ENCODE peak calls at places on chromosomes 13 and 19, in four cellular contexts. P is heart left ventricle; W is aorta; A is CD8-positive, alpha-beta T cell. N is an unnamed sample. For H3K4me1 and H3K36me3, the result is how much of the 10 kb centered on the place peaks cover.

GRCh38 chr19:33227242-33227650 is 1.6 kb upstream of the SLC7A10 start:
- DNase-seq in A (no peak), W (no peak), P (peak), N (no peak)

GRCh38 chr19:35609881-35610353 is 2.6 kb upstream of the HAUS5 start:
- DNase-seq in A (no peak), W (no peak), P (no peak), N (no peak)

GRCh38 chr19:43570174-43570791 is 5.0 kb downstream of the XRCC1 start:
- DNase-seq in W (no peak), P (no peak), A (no peak), N (no peak)

GRCh38 chr19:53808710-53809125 is 15.4 kb downstream of the NLRP12 start:
- DNase-seq in A (no peak), P (no peak), W (no peak), N (no peak)

GRCh38 chr19:55090564-55090963 is 14.9 kb downstream of the EPS8L1 start:
- DNase-seq in W (peak), P (no peak), A (no peak), N (no peak)

GRCh38 chr13:38386421-38386820 is 36.8 kb downstream of the UFM1 start:
- DNase-seq in P (no peak), A (no peak), W (no peak), N (no peak)

GRCh38 chr19:10752913-10753285 is 35.0 kb downstream of the DNM2 start:
- DNase-seq in A (no peak), P (no peak), W (no peak), N (no peak)

GRCh38 chr19:10936661-10937084 is 8.1 kb downstream of the TIMM29 start:
- DNase-seq in A (peak), W (no peak), P (no peak), N (peak)

GRCh38 chr13:31629085-31629785 is 110.1 kb upstream of the RXFP2 start:
- DNase-seq in P (no peak), A (no peak), W (no peak), N (no peak)

DNA sequence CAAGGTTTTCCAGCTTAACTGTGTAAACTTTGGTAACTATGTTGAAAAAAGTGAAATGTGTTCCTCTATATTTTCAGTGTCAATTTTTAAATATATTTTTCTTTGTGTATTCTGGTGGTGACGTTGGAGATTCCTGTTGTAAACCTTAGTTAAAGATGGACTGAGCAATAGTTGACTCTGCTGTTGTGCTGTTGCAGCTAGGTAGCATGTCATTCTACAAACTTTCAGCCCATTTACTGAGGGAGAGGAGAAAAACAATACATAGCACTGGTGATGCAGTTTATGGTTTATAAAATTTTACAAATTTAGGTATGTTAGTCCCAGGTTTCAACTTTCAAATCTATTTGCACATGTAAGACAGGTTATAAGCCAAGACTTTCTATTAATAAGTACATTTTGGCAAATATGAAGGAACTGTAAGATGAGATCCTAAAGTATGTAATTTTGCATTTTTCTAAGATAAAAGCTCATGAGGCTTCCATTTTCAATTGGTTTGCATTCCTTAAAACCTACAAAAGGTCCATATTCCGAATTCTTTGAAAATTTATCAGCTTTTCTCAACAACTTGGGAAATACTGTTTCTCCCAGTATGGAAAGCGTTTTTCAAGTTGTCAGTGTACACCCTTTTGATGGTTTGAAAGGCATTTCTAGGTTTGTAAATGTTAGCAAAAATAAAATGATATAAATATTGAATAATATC is 1.5 kb downstream of the NDFIP2 start:
- DNase-seq in A (no peak), P (no peak), W (no peak), N (no peak)
- H3K4me3 ChIP-seq in A (no peak), P (peak), W (no peak), N (peak)

GRCh38 chr19:19525611-19526380 is 2.9 kb upstream of the YJEFN3 start:
- DNase-seq in W (no peak), P (no peak), A (no peak), N (no peak)

GRCh38 chr19:19528721-19529490 is at the start of gene YJEFN3:
- DNase-seq in A (no peak), P (no peak), W (no peak), N (no peak)

GRCh38 chr19:19527674-19528625 is 761 bp upstream of the YJEFN3 start:
- DNase-seq in W (no peak), A (no peak), P (no peak), N (no peak)

GRCh38 chr19:19527371-19527656 is 1.4 kb upstream of the YJEFN3 start:
- DNase-seq in P (no peak), W (no peak), A (no peak), N (no peak)

DNA sequence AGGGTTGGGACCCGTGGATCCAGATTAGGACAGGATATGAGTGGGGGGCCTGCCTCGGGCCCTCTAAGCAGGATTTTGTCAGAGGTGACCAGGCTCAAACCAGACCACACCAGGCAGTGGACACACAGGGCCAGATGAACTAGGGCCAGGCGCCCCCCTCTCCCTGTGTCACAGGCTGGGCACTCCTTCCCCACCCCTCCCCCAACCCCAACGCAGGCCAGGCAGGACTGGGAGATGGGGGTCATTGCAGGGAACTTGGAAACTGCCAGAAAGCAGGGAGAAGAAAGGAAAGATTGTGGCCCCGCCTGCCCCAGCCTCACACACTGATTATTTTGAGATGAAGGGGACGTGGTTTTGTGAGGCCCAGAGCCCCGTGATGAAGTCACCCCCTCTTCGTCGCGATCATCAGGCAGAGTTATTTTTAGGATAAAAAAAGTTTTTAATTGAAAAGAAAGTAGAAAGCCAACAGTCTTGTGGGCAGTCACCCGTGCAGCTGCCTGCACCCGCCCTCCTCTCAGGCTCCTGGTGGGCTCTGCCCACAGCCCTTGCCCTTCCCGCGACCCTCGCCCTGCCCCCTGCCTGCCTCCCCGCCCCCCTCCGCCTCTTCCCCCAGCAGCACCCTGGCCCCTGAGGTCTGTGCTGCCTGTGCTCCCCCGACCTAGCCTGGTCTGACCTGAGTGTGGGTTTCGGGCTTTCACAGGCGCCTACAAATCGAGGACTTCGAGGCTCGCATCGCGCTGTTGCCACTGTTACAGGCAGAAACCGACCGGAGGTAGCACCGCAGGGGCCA is 1.9 kb upstream of the YJEFN3 start:
- DNase-seq in P (no peak), A (no peak), W (no peak), N (no peak)
- H3K4me1 ChIP-seq in P (under half), A (under half), W (under half), N (under half)

DNA sequence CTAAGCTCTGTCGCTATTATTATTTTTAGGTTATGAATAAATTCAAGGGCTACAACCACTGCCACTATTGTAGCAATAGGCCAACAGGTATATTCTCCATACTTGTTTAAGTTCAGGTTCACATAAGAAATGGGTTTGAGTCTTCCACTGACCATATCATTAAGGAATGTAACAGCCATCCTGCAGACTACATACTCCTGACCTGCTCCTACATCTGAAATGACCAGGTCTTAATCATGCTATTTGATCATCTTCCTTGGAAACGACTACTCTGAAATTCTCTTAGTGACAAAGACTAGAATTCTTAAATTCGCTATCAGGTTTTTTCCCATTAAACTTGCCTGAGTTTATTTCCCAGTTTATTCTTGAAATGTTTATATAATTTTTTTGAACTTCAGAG is 66.8 kb downstream of the IPO5 start:
- DNase-seq in W (no peak), P (no peak), A (no peak), N (no peak)
- H3K36me3 ChIP-seq in W (under half), P (under half), A (under half), N (half or more)

GRCh38 chr13:112968910-112969691 is at the start of gene MCF2L:
- DNase-seq in P (peak), W (peak), A (peak), N (peak)
- H3K4me3 ChIP-seq in P (peak), W (peak), A (peak), N (peak)

DNA sequence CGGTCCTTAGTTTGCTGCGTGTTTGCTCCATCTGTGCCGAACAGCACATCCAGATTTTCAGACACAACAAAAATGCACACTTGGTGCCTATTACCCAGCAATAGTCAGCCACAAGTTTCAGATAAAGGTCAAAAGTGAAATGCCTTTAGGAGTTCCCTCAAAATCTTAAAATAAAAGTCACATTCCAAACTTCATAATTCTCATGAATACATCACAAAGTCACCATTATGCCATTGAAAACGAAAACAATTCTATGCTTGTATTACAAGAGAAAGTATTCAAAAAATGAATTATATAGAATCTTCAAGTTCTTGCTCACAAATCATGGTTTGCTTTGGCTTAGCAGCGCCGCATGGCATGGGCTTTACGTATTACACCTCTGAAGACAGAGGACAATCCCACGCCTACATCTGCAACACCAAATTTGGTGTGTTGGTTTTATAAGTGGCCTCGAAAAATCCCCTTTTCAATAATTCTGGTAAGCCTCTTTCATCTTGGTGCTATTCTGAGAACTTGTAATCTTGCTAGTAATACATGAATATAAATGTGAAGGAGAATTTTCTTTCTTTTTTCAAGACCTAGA is 26.6 kb downstream of the COL4A1 start:
- DNase-seq in W (no peak), P (no peak), A (no peak), N (no peak)
- H3K4me1 ChIP-seq in W (under half), P (half or more), A (under half), N (under half)